ENCODE peak calls at places on chromosomes 13 and 19, in six cellular contexts. F is posterior cingulate gyrus; Q is activated CD8-positive, alpha-beta memory T cell treated with anti-CD3 and anti-CD28 coated beads for 4 hours; D is T-helper 2 cell; I is COR-L47; W is stimulated activated CD4-positive, alpha-beta T cell treated with anti-CD3 and anti-CD28 coated beads, Interleukin-1b, Interleukin-23, amount 100 ng/mL, for 4 hours. H is an unnamed sample.

GRCh38 chr19:38656171-38656981 is 8.9 kb downstream of the ACTN4 start:
- DNase-seq in I (no peak), W (no peak), F (peak; percentile 40), D (peak; percentile 36), Q (no peak), H (peak; percentile 80)

GRCh38 chr13:105806335-105806920 is 729.0 kb downstream of the EFNB2 start:
- DNase-seq in Q (no peak), F (no peak), I (no peak), D (no peak), W (no peak), H (no peak)

GRCh38 chr13:40434516-40435397 is 231.7 kb downstream of the FOXO1 start:
- DNase-seq in Q (no peak), F (no peak), I (no peak), D (no peak), W (no peak), H (no peak)

GRCh38 chr13:93055233-93055632 is 171.4 kb upstream of the GPC6 start:
- DNase-seq in D (no peak), Q (no peak), F (no peak), I (no peak), W (no peak), H (no peak)

GRCh38 chr19:3931041-3931440 is 1.8 kb upstream of the NMRK2 start:
- DNase-seq in W (no peak), Q (no peak), I (no peak), F (no peak), D (no peak), H (no peak)

GRCh38 chr13:98105929-98106336 is 37.0 kb upstream of the FARP1 start:
- DNase-seq in D (no peak), I (no peak), F (no peak), Q (no peak), W (no peak), H (peak; percentile 74)

GRCh38 chr13:33379597-33379996 is 94.0 kb upstream of the STARD13 start:
- DNase-seq in W (no peak), F (no peak), I (peak; percentile 30), D (no peak), Q (no peak), H (no peak)

GRCh38 chr13:98301721-98302120 is 124.7 kb upstream of the RNF113B start:
- DNase-seq in F (no peak), D (no peak), I (no peak), W (no peak), Q (no peak), H (peak; percentile 56)

GRCh38 chr19:45782820-45783785 is 813 bp upstream of the DMPK start:
- DNase-seq in W (no peak), Q (no peak), F (no peak), I (no peak), D (no peak), H (peak; percentile 78)

GRCh38 chr19:13958043-13958442 is 5.7 kb downstream of the DCAF15 start:
- DNase-seq in I (no peak), W (no peak), Q (no peak), F (no peak), D (no peak), H (no peak)

GRCh38 chr19:53872762-53873161 is 5.1 kb downstream of the MYADM start:
- DNase-seq in D (no peak), I (no peak), W (no peak), F (no peak), Q (no peak), H (no peak)

GRCh38 chr13:48656621-48657020 is 2.9 kb downstream of the CYSLTR2 start:
- DNase-seq in W (no peak), D (no peak), Q (no peak), F (no peak), I (no peak), H (no peak)